ENCODE peak calls at places on chromosomes 13 and 19, in ten cellular contexts. One of them, this sample, is unnamed.

GRCh38 chr19:19305696-19306095 is 14.6 kb downstream of the SUGP1 start:
- DNase-seq in heart left ventricle: no peak
- DNase-seq in left ventricle myocardium inferior: no peak
- DNase-seq in tibial nerve: no peak
- DNase-seq in GM23248: no peak
- DNase-seq in cardiac muscle cell: no peak
- DNase-seq in Caco-2: no peak
- DNase-seq in CD4-positive, alpha-beta memory T cell: no peak
- DNase-seq in left lung: no peak
- DNase-seq in effector memory CD4-positive, alpha-beta T cell: no peak
- DNase-seq in this sample: no peak

GRCh38 chr13:44523176-44524017 is 52.7 kb downstream of the TSC22D1 start:
- DNase-seq in left lung: no peak
- DNase-seq in effector memory CD4-positive, alpha-beta T cell: no peak
- DNase-seq in cardiac muscle cell: peak; percentile 13
- DNase-seq in tibial nerve: no peak
- DNase-seq in heart left ventricle: no peak
- DNase-seq in GM23248: peak; percentile 67
- DNase-seq in CD4-positive, alpha-beta memory T cell: no peak
- DNase-seq in Caco-2: no peak
- DNase-seq in left ventricle myocardium inferior: no peak
- DNase-seq in this sample: no peak

GRCh38 chr13:79141082-79141481 is 265.0 kb downstream of the RBM26 start:
- DNase-seq in heart left ventricle: no peak
- DNase-seq in tibial nerve: no peak
- DNase-seq in cardiac muscle cell: no peak
- DNase-seq in left ventricle myocardium inferior: no peak
- DNase-seq in left lung: no peak
- DNase-seq in Caco-2: no peak
- DNase-seq in GM23248: no peak
- DNase-seq in CD4-positive, alpha-beta memory T cell: no peak
- DNase-seq in effector memory CD4-positive, alpha-beta T cell: no peak
- DNase-seq in this sample: peak; percentile 38

GRCh38 chr19:41706741-41707501 is 1.5 kb upstream of the CEACAM5 start:
- DNase-seq in effector memory CD4-positive, alpha-beta T cell: peak; percentile 47
- DNase-seq in left lung: peak; percentile 92
- DNase-seq in CD4-positive, alpha-beta memory T cell: peak; percentile 74
- DNase-seq in GM23248: peak; percentile 50
- DNase-seq in tibial nerve: no peak
- DNase-seq in Caco-2: peak; percentile 84
- DNase-seq in heart left ventricle: peak; percentile 42
- DNase-seq in cardiac muscle cell: no peak
- DNase-seq in left ventricle myocardium inferior: peak; percentile 23
- DNase-seq in this sample: peak; percentile 66

GRCh38 chr13:65677906-65678305 is 1552.2 kb downstream of the PCDH9 start:
- DNase-seq in left lung: no peak
- DNase-seq in cardiac muscle cell: no peak
- DNase-seq in effector memory CD4-positive, alpha-beta T cell: no peak
- DNase-seq in GM23248: no peak
- DNase-seq in left ventricle myocardium inferior: no peak
- DNase-seq in tibial nerve: no peak
- DNase-seq in Caco-2: no peak
- DNase-seq in CD4-positive, alpha-beta memory T cell: no peak
- DNase-seq in heart left ventricle: no peak
- DNase-seq in this sample: no peak

GRCh38 chr13:25232937-25233515 is 54.3 kb downstream of the MTMR6 start:
- DNase-seq in left lung: no peak
- DNase-seq in Caco-2: no peak
- DNase-seq in heart left ventricle: no peak
- DNase-seq in CD4-positive, alpha-beta memory T cell: peak; percentile 11
- DNase-seq in GM23248: peak; percentile 56
- DNase-seq in tibial nerve: no peak
- DNase-seq in left ventricle myocardium inferior: no peak
- DNase-seq in effector memory CD4-positive, alpha-beta T cell: no peak
- DNase-seq in cardiac muscle cell: peak; percentile 51
- DNase-seq in this sample: no peak

GRCh38 chr19:19445911-19446361 is 40.5 kb downstream of the GATAD2A start:
- DNase-seq in left lung: no peak
- DNase-seq in Caco-2: no peak
- DNase-seq in effector memory CD4-positive, alpha-beta T cell: no peak
- DNase-seq in left ventricle myocardium inferior: no peak
- DNase-seq in CD4-positive, alpha-beta memory T cell: no peak
- DNase-seq in GM23248: peak; percentile 57
- DNase-seq in heart left ventricle: no peak
- DNase-seq in cardiac muscle cell: no peak
- DNase-seq in tibial nerve: no peak
- DNase-seq in this sample: no peak

GRCh38 chr19:38386300-38386967 is 1.4 kb downstream of the GGN start:
- DNase-seq in left ventricle myocardium inferior: no peak
- DNase-seq in CD4-positive, alpha-beta memory T cell: no peak
- DNase-seq in tibial nerve: no peak
- DNase-seq in left lung: peak; percentile 83
- DNase-seq in heart left ventricle: no peak
- DNase-seq in cardiac muscle cell: no peak
- DNase-seq in GM23248: no peak
- DNase-seq in effector memory CD4-positive, alpha-beta T cell: no peak
- DNase-seq in Caco-2: no peak
- DNase-seq in this sample: no peak

GRCh38 chr13:31008400-31009115 is 76.1 kb downstream of the TEX26 start:
- DNase-seq in GM23248: no peak
- DNase-seq in cardiac muscle cell: no peak
- DNase-seq in heart left ventricle: no peak
- DNase-seq in tibial nerve: no peak
- DNase-seq in Caco-2: no peak
- DNase-seq in left ventricle myocardium inferior: no peak
- DNase-seq in left lung: no peak
- DNase-seq in effector memory CD4-positive, alpha-beta T cell: no peak
- DNase-seq in CD4-positive, alpha-beta memory T cell: no peak
- DNase-seq in this sample: no peak

GRCh38 chr13:105847532-105848295 is 687.7 kb downstream of the EFNB2 start:
- DNase-seq in CD4-positive, alpha-beta memory T cell: no peak
- DNase-seq in cardiac muscle cell: no peak
- DNase-seq in heart left ventricle: no peak
- DNase-seq in left lung: no peak
- DNase-seq in GM23248: no peak
- DNase-seq in left ventricle myocardium inferior: no peak
- DNase-seq in tibial nerve: no peak
- DNase-seq in Caco-2: no peak
- DNase-seq in effector memory CD4-positive, alpha-beta T cell: no peak
- DNase-seq in this sample: no peak

GRCh38 chr19:49272204-49272603 is 52.8 kb downstream of the SLC6A16 start:
- DNase-seq in left lung: no peak
- DNase-seq in CD4-positive, alpha-beta memory T cell: no peak
- DNase-seq in cardiac muscle cell: no peak
- DNase-seq in heart left ventricle: no peak
- DNase-seq in left ventricle myocardium inferior: no peak
- DNase-seq in tibial nerve: no peak
- DNase-seq in GM23248: peak; percentile 53
- DNase-seq in effector memory CD4-positive, alpha-beta T cell: no peak
- DNase-seq in Caco-2: no peak
- DNase-seq in this sample: no peak

GRCh38 chr13:32257649-32258048 is 57.5 kb downstream of the ZAR1L start:
- DNase-seq in CD4-positive, alpha-beta memory T cell: no peak
- DNase-seq in Caco-2: no peak
- DNase-seq in left ventricle myocardium inferior: no peak
- DNase-seq in GM23248: no peak
- DNase-seq in heart left ventricle: no peak
- DNase-seq in effector memory CD4-positive, alpha-beta T cell: no peak
- DNase-seq in cardiac muscle cell: no peak
- DNase-seq in tibial nerve: no peak
- DNase-seq in left lung: no peak
- DNase-seq in this sample: no peak

GRCh38 chr13:38566526-38566925 is 120.4 kb upstream of the FREM2 start:
- DNase-seq in effector memory CD4-positive, alpha-beta T cell: no peak
- DNase-seq in left lung: no peak
- DNase-seq in heart left ventricle: no peak
- DNase-seq in cardiac muscle cell: no peak
- DNase-seq in left ventricle myocardium inferior: no peak
- DNase-seq in Caco-2: no peak
- DNase-seq in GM23248: no peak
- DNase-seq in CD4-positive, alpha-beta memory T cell: no peak
- DNase-seq in tibial nerve: no peak
- DNase-seq in this sample: peak; percentile 62

GRCh38 chr13:108494991-108495661 is 134.3 kb upstream of the MYO16 start:
- DNase-seq in effector memory CD4-positive, alpha-beta T cell: no peak
- DNase-seq in CD4-positive, alpha-beta memory T cell: no peak
- DNase-seq in left lung: no peak
- DNase-seq in cardiac muscle cell: no peak
- DNase-seq in GM23248: no peak
- DNase-seq in tibial nerve: no peak
- DNase-seq in Caco-2: no peak
- DNase-seq in left ventricle myocardium inferior: no peak
- DNase-seq in heart left ventricle: no peak
- DNase-seq in this sample: no peak

GRCh38 chr13:108495686-108496363 is 133.6 kb upstream of the MYO16 start:
- DNase-seq in heart left ventricle: peak; percentile 20
- DNase-seq in Caco-2: no peak
- DNase-seq in tibial nerve: no peak
- DNase-seq in CD4-positive, alpha-beta memory T cell: peak; percentile 9
- DNase-seq in cardiac muscle cell: peak; percentile 28
- DNase-seq in left ventricle myocardium inferior: no peak
- DNase-seq in left lung: peak; percentile 82
- DNase-seq in GM23248: no peak
- DNase-seq in effector memory CD4-positive, alpha-beta T cell: no peak
- DNase-seq in this sample: no peak

GRCh38 chr13:108496364-108497215 is 132.8 kb upstream of the MYO16 start:
- DNase-seq in heart left ventricle: no peak
- DNase-seq in GM23248: no peak
- DNase-seq in effector memory CD4-positive, alpha-beta T cell: no peak
- DNase-seq in cardiac muscle cell: peak; percentile 23
- DNase-seq in CD4-positive, alpha-beta memory T cell: peak; percentile 6
- DNase-seq in left lung: no peak
- DNase-seq in left ventricle myocardium inferior: no peak
- DNase-seq in tibial nerve: no peak
- DNase-seq in Caco-2: no peak
- DNase-seq in this sample: no peak
- H3K4me3 ChIP-seq in heart left ventricle: peak overlapping the region; percentile 21
- H3K4me3 ChIP-seq in GM23248: no peak overlapping the region
- H3K4me3 ChIP-seq in effector memory CD4-positive, alpha-beta T cell: peak overlapping the region; percentile 70
- H3K4me3 ChIP-seq in cardiac muscle cell: peak overlapping the region; percentile 45
- H3K4me3 ChIP-seq in CD4-positive, alpha-beta memory T cell: peak overlapping the region; percentile 56
- H3K4me3 ChIP-seq in left lung: peak overlapping the region; percentile 38
- H3K4me3 ChIP-seq in left ventricle myocardium inferior: peak overlapping the region; percentile 54
- H3K4me3 ChIP-seq in tibial nerve: peak overlapping the region; percentile 7
- H3K4me3 ChIP-seq in Caco-2: no peak overlapping the region
- H3K4me3 ChIP-seq in this sample: no peak overlapping the region

DNA sequence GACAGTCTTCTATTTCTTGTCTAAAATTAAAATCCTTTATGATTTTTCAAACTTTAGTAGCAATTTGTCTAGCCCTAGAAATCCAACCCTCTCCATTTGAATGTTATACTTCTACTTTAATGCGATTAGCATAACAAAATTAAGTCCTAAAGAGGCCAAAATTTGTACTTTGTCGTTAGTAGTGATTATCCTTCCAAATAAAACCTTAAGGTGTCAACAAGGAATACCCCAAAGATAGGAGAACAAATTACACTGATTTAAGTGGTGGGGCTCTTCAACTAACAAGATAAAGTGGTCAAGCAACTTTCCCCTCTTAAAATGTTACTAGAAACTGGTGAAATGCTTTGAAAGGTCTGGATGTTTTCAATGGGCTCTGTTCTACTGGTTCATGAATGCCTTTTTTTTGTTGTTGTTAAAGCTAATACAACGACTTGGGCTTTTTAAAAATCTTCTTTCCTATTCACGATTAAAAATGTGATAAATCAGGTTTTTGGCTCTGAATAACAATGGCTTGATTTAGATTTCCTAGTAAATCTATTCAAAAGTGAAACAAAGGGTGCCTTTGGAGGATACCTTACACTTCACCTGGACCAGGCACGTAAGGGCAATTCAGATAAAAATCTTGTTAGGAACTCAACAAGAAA is 3.3 kb downstream of the SOX21 start:
- DNase-seq in tibial nerve: no peak
- DNase-seq in left ventricle myocardium inferior: no peak
- DNase-seq in effector memory CD4-positive, alpha-beta T cell: no peak
- DNase-seq in GM23248: no peak
- DNase-seq in heart left ventricle: no peak
- DNase-seq in cardiac muscle cell: no peak
- DNase-seq in CD4-positive, alpha-beta memory T cell: no peak
- DNase-seq in left lung: no peak
- DNase-seq in Caco-2: no peak
- DNase-seq in this sample: no peak
- H3K27me3 ChIP-seq in tibial nerve: peaks cover 96% of the 10 kb centered on the region
- H3K27me3 ChIP-seq in left ventricle myocardium inferior: peaks cover 100% of the 10 kb centered on the region
- H3K27me3 ChIP-seq in effector memory CD4-positive, alpha-beta T cell: peaks cover 70% of the 10 kb centered on the region
- H3K27me3 ChIP-seq in GM23248: peaks cover 83% of the 10 kb centered on the region
- H3K27me3 ChIP-seq in heart left ventricle: peaks cover 82% of the 10 kb centered on the region
- H3K27me3 ChIP-seq in cardiac muscle cell: peaks cover 100% of the 10 kb centered on the region
- H3K27me3 ChIP-seq in CD4-positive, alpha-beta memory T cell: peaks cover 47% of the 10 kb centered on the region
- H3K27me3 ChIP-seq in left lung: peaks cover 97% of the 10 kb centered on the region
- H3K27me3 ChIP-seq in Caco-2: peaks cover 2% of the 10 kb centered on the region
- H3K27me3 ChIP-seq in this sample: peaks cover 96% of the 10 kb centered on the region

DNA sequence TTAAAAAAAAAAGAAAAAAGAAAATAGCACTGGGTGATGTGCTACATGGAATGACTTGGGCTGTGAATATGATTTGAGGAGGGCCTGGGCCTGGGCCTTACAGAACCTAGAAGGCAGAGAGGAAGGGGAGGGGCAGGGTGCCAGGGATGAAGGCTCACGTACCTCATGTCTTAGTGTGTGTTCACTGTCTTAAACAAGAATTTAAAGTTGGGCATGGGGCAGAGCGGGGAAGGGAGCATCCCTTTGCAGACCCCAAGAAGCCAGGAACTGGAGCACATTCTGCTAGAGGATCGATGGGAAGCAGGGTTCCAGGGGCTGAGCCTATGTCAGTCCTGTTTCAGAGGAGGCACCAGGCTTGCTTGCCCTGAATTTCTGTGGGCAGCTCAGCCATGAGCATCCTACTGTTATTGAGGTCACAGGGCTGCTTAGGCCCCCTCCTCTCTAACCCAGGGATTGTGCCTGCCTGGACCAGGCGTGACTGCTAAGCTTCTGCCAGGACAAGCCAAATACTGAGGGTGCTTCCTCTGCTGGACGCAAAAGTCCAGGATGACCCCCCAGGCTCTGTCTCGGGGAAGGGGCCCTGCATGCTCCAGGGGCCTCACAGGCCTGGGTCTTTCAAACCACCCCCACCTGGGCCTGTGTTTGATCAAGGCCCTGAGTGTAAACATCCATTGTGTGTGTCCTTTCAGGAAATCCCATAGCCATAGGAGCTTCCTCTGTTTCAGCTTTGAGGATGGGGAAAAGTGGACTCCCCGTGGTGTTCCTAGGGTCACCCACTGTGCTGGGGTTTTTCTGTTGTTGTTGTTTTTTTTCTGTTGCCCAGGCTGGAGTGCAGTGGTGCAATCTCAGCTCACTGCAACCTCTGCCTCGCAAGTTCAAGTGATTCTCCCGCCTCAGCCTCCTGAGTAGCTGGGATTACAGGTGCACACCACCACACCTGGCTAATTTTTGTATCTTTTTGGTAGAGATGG is 4.8 kb downstream of the LSR start:
- DNase-seq in left ventricle myocardium inferior: no peak
- DNase-seq in left lung: peak; percentile 40
- DNase-seq in GM23248: no peak
- DNase-seq in CD4-positive, alpha-beta memory T cell: no peak
- DNase-seq in cardiac muscle cell: no peak
- DNase-seq in effector memory CD4-positive, alpha-beta T cell: no peak
- DNase-seq in Caco-2: no peak
- DNase-seq in heart left ventricle: no peak
- DNase-seq in tibial nerve: no peak
- DNase-seq in this sample: no peak
- H3K36me3 ChIP-seq in left ventricle myocardium inferior: no peaks in the 10 kb centered on the region
- H3K36me3 ChIP-seq in left lung: peaks cover 7% of the 10 kb centered on the region
- H3K36me3 ChIP-seq in GM23248: no peaks in the 10 kb centered on the region
- H3K36me3 ChIP-seq in CD4-positive, alpha-beta memory T cell: peaks cover 18% of the 10 kb centered on the region
- H3K36me3 ChIP-seq in cardiac muscle cell: peaks cover 7% of the 10 kb centered on the region
- H3K36me3 ChIP-seq in effector memory CD4-positive, alpha-beta T cell: peaks cover 15% of the 10 kb centered on the region
- H3K36me3 ChIP-seq in Caco-2: peaks cover 14% of the 10 kb centered on the region
- H3K36me3 ChIP-seq in heart left ventricle: no peaks in the 10 kb centered on the region
- H3K36me3 ChIP-seq in tibial nerve: no peaks in the 10 kb centered on the region
- H3K36me3 ChIP-seq in this sample: no peaks in the 10 kb centered on the region

GRCh38 chr19:7959209-7959608 is 15.7 kb upstream of the TIMM44 start:
- DNase-seq in effector memory CD4-positive, alpha-beta T cell: no peak
- DNase-seq in GM23248: no peak
- DNase-seq in left ventricle myocardium inferior: no peak
- DNase-seq in cardiac muscle cell: no peak
- DNase-seq in tibial nerve: no peak
- DNase-seq in left lung: no peak
- DNase-seq in heart left ventricle: no peak
- DNase-seq in Caco-2: no peak
- DNase-seq in CD4-positive, alpha-beta memory T cell: no peak
- DNase-seq in this sample: no peak
- H3K4me3 ChIP-seq in effector memory CD4-positive, alpha-beta T cell: no peak overlapping the region
- H3K4me3 ChIP-seq in GM23248: no peak overlapping the region
- H3K4me3 ChIP-seq in left ventricle myocardium inferior: no peak overlapping the region
- H3K4me3 ChIP-seq in cardiac muscle cell: no peak overlapping the region
- H3K4me3 ChIP-seq in tibial nerve: no peak overlapping the region
- H3K4me3 ChIP-seq in left lung: no peak overlapping the region
- H3K4me3 ChIP-seq in heart left ventricle: no peak overlapping the region
- H3K4me3 ChIP-seq in Caco-2: no peak overlapping the region
- H3K4me3 ChIP-seq in CD4-positive, alpha-beta memory T cell: no peak overlapping the region
- H3K4me3 ChIP-seq in this sample: no peak overlapping the region

This sample was measured in BE2C.